ENCODE peak calls at places on chromosomes 2 and 18, in eight cellular contexts. Y is aorta, D is A549, K is tibial artery, E is adrenal gland, W is adipocyte, Z is hepatocyte, L is Peyer's patch. C is an unnamed sample. For H3K4me1, the result is how much of the 10 kb centered on the place peaks cover.

GRCh38 chr2:45770773-45771172 is 119.3 kb downstream of the PRKCE start:
- DNase-seq in Y (no peak), E (no peak), Z (no peak), L (no peak), D (no peak), K (no peak), W (no peak), C (no peak)

GRCh38 chr2:174800436-174801195 is 36.3 kb upstream of the CHRNA1 start:
- DNase-seq in E (no peak), Z (no peak), Y (no peak), W (peak), K (no peak), L (no peak), D (no peak), C (no peak)

GRCh38 chr2:219460424-219460926 is 25.8 kb downstream of the SPEG start:
- DNase-seq in Z (peak), Y (peak), W (peak), L (no peak), K (peak), D (no peak), E (no peak), C (no peak)

GRCh38 chr18:11366410-11366809 is 217.0 kb upstream of the PIEZO2 start:
- DNase-seq in K (no peak), W (peak), L (no peak), E (peak), Z (no peak), D (no peak), Y (no peak), C (no peak)

GRCh38 chr2:126901459-126901858 is 2.8 kb downstream of the TEX51 start:
- DNase-seq in W (no peak), Y (peak), D (no peak), Z (no peak), K (no peak), E (no peak), L (peak), C (no peak)

GRCh38 chr2:176582990-176583481 is 313.8 kb downstream of the MTX2 start:
- DNase-seq in W (peak), Y (peak), L (no peak), K (peak), E (peak), Z (peak), D (peak), C (no peak)

GRCh38 chr2:54556659-54557121 is 100.6 kb downstream of the SPTBN1 start:
- DNase-seq in Y (no peak), K (no peak), E (no peak), D (no peak), W (peak), Z (no peak), L (no peak), C (no peak)

GRCh38 chr2:2646312-2647051 is 315.4 kb upstream of the MYT1L start:
- DNase-seq in Y (no peak), L (no peak), D (no peak), Z (no peak), K (no peak), E (no peak), W (no peak), C (no peak)

GRCh38 chr18:79587298-79588125 is 92.1 kb upstream of the CTDP1 start:
- DNase-seq in Y (peak), D (no peak), Z (no peak), K (peak), E (no peak), W (no peak), L (peak), C (no peak)

GRCh38 chr18:57210101-57210661 is 63.3 kb downstream of the BOD1L2 start:
- DNase-seq in Z (peak), E (peak), Y (peak), L (peak), K (peak), D (peak), W (peak), C (no peak)
- H3K4me3 ChIP-seq in Z (no peak), E (no peak), Y (no peak), L (no peak), K (no peak), D (no peak), W (peak), C (no peak)

GRCh38 chr2:230716588-230716987 is 3.9 kb downstream of the CAB39 start:
- DNase-seq in E (no peak), W (no peak), K (no peak), Y (no peak), L (no peak), D (no peak), Z (no peak), C (no peak)

GRCh38 chr2:230722207-230722606 is 9.6 kb downstream of the CAB39 start:
- DNase-seq in D (no peak), K (no peak), Y (no peak), L (no peak), W (no peak), Z (no peak), E (no peak), C (no peak)

GRCh38 chr2:230717595-230717994 is 5.0 kb downstream of the CAB39 start:
- DNase-seq in D (no peak), W (no peak), K (no peak), L (no peak), E (no peak), Y (no peak), Z (no peak), C (no peak)

GRCh38 chr2:230721712-230722111 is 9.1 kb downstream of the CAB39 start:
- DNase-seq in L (no peak), K (no peak), D (no peak), Z (no peak), W (no peak), E (no peak), Y (no peak), C (no peak)

GRCh38 chr2:230719340-230719739 is 6.7 kb downstream of the CAB39 start:
- DNase-seq in Z (no peak), Y (no peak), E (no peak), D (no peak), K (no peak), W (no peak), L (no peak), C (no peak)
- H3K4me1 ChIP-seq in Z (under half), Y (under half), E (under half), D (under half), K (half or more), W (under half), L (under half), C (under half)

DNA sequence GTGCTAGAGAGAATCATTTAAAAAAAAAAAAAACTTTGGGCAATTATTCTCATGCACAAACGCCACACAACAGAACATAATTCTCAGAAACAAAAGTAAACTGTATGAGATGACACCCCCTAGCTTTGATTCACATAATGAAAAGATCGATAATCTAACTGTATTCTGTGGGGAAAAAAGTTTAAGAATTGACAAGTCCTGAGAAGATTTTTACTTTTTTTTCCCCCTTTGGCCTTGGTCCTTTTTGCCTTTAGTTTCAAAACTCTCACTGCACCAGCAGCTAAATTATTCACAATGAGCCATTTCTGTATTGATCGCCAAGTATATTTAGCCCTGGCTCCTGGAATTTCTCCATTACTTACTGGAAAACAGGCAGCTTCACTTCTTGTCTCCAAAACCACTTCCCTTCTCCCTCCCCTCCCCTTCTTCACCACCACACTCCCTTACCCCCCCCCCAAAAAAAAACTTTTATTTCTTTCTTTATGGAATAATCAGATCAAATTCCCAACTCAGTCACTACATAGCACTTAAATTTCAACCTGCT is 2.0 kb downstream of the IKZF2 start:
- DNase-seq in L (no peak), K (no peak), E (no peak), D (no peak), Z (no peak), W (peak), Y (no peak), C (no peak)
- H3K4me3 ChIP-seq in L (peak), K (peak), E (peak), D (no peak), Z (peak), W (peak), Y (peak), C (peak)

GRCh38 chr2:235676536-235676799 is 182.6 kb downstream of the AGAP1 start:
- DNase-seq in L (no peak), W (no peak), K (no peak), D (no peak), E (no peak), Y (no peak), Z (no peak), C (no peak)

GRCh38 chr2:235675678-235676535 is 182.1 kb downstream of the AGAP1 start:
- DNase-seq in W (peak), E (no peak), Z (no peak), Y (no peak), L (no peak), K (no peak), D (peak), C (no peak)

GRCh38 chr2:235678712-235679111 is 184.9 kb downstream of the AGAP1 start:
- DNase-seq in W (no peak), Z (no peak), K (no peak), D (no peak), Y (no peak), E (no peak), L (no peak), C (no peak)

GRCh38 chr2:235677276-235677788 is 183.5 kb downstream of the AGAP1 start:
- DNase-seq in E (no peak), L (no peak), Y (no peak), W (no peak), K (no peak), D (no peak), Z (peak), C (no peak)

DNA sequence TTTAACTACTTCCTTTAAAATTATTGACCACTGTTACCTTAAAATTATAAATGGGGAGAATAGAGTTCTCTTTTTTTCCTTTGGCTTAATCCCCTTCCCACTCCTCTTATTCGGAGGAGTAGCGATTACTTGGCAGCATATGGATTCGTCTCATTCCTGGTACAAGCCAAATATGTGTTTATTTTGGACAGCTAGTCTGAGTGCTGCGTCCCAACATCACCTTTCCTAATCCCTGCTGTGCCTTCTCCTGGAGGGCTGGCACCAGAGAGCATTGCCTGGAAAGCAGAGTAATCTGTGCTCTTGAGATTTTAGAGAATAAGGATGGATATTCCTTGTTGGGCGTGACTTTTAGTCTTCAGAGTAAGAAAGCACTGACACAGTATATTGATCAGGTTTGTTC is 185.6 kb downstream of the AGAP1 start:
- DNase-seq in E (no peak), Z (no peak), K (no peak), W (no peak), Y (no peak), D (no peak), L (no peak), C (no peak)
- H3K4me1 ChIP-seq in E (under half), Z (under half), K (under half), W (under half), Y (under half), D (under half), L (under half), C (under half)

GRCh38 chr2:9473308-9473984 is 905 bp upstream of the IAH1 start:
- DNase-seq in D (peak), L (peak), W (no peak), E (no peak), Z (peak), K (no peak), Y (no peak), C (no peak)
- H3K4me3 ChIP-seq in D (peak), L (peak), W (peak), E (no peak), Z (peak), K (peak), Y (no peak), C (peak)

GRCh38 chr2:42752299-42752698 is 11.6 kb downstream of the OXER1 start:
- DNase-seq in Y (no peak), D (no peak), L (no peak), E (no peak), K (peak), W (no peak), Z (no peak), C (no peak)
- H3K4me1 ChIP-seq in Y (under half), D (under half), L (under half), E (under half), K (under half), W (under half), Z (under half), C (under half)

GRCh38 chr2:241746084-241746483 is 11.7 kb downstream of the D2HGDH start:
- DNase-seq in D (no peak), E (no peak), Z (no peak), Y (no peak), L (no peak), W (no peak), K (no peak), C (no peak)

GRCh38 chr2:241745276-241745675 is 10.8 kb downstream of the D2HGDH start:
- DNase-seq in W (no peak), Y (no peak), L (no peak), E (no peak), Z (no peak), K (no peak), D (no peak), C (no peak)

GRCh38 chr2:241743620-241744019 is 9.2 kb downstream of the D2HGDH start:
- DNase-seq in L (no peak), D (no peak), K (no peak), Z (no peak), W (no peak), Y (no peak), E (no peak), C (no peak)

GRCh38 chr2:241742320-241742939 is 8.0 kb downstream of the D2HGDH start:
- DNase-seq in W (no peak), Z (no peak), E (no peak), Y (no peak), D (no peak), L (no peak), K (no peak), C (no peak)

DNA sequence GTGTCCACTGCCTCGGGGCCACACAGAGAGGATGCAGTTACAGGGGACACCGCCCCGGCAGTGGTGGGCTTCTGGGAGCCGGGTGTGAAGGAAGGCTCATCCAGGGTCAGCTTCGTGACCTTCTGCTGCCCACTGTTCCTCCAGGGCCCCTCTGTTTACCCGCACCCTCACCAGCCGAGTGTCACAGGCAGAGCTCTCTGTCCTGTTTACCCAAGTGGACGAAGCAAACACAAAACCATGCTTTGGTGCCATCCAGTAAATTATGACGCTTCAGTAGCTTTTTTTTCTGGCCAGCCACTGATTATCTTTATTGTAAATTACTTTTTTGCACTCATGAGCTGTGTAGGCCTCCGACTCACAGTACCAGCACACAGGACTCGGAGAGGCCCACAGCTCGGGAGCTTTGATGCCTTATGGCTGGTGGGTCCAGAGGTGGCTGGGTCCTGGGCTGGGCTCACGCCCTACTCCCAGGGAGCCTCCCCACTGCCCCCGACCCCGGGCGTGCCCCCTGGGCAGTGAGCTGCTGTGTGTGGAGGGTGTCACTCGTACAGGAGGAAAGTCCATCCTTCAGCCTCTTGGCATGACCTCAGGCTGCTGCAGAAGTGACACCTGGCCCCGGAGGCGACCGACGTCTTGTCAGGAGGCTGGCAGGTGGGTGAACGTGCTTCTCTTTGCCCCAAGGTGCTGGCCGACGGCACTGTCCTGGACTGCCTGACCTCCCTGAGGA is 9.8 kb downstream of the D2HGDH start:
- DNase-seq in L (no peak), D (no peak), W (no peak), Z (no peak), Y (no peak), E (no peak), K (no peak), C (no peak)
- H3K4me3 ChIP-seq in L (no peak), D (no peak), W (no peak), Z (no peak), Y (no peak), E (no peak), K (no peak), C (no peak)

GRCh38 chr2:130353291-130354134 is 2.3 kb upstream of the PTPN18 start:
- DNase-seq in L (no peak), Y (no peak), E (no peak), Z (no peak), W (no peak), D (no peak), K (no peak), C (no peak)

GRCh38 chr2:130357864-130358263 is 2.0 kb downstream of the PTPN18 start:
- DNase-seq in K (no peak), W (no peak), Y (no peak), D (no peak), Z (no peak), E (no peak), L (no peak), C (no peak)

GRCh38 chr2:130355578-130356431 is at the start of gene PTPN18:
- DNase-seq in D (peak), K (peak), Z (peak), E (peak), W (peak), Y (peak), L (peak), C (no peak)

GRCh38 chr2:130354135-130354420 is 1.8 kb upstream of the PTPN18 start:
- DNase-seq in L (no peak), Z (no peak), Y (no peak), W (no peak), E (no peak), D (no peak), K (no peak), C (no peak)

GRCh38 chr2:130355181-130355577 is 677 bp upstream of the PTPN18 start:
- DNase-seq in L (no peak), Z (no peak), Y (no peak), K (no peak), D (no peak), W (no peak), E (peak), C (no peak)
- H3K4me1 ChIP-seq in L (under half), Z (under half), Y (under half), K (under half), D (under half), W (under half), E (under half), C (under half)

C was measured in iPS DF 6.9.